ENCODE peak calls at places on chromosome 18, in six cellular contexts. T is effector CD4-positive, alpha-beta T cell; E is left ventricle myocardium inferior; I is Right ventricle myocardium superior; X is H7; N is heart left ventricle. M is an unnamed sample.

GRCh38 chr18:22676423-22676822 is 256.7 kb upstream of the RBBP8 start:
- DNase-seq in T (no peak), E (no peak), I (no peak), X (no peak), N (no peak), M (no peak)

GRCh38 chr18:79934311-79935097 is 16.9 kb downstream of the SLC66A2 start:
- DNase-seq in T (no peak), E (peak), I (peak), X (no peak), N (peak), M (no peak)

GRCh38 chr18:56995579-56996194 is 151.2 kb upstream of the BOD1L2 start:
- DNase-seq in T (no peak), E (no peak), I (no peak), X (peak), N (no peak), M (no peak)

GRCh38 chr18:60391571-60392226 is 19.1 kb upstream of the MC4R start:
- DNase-seq in T (no peak), E (no peak), I (no peak), X (no peak), N (no peak), M (peak)

GRCh38 chr18:62170857-62171256 is 16.0 kb downstream of the PIGN start:
- DNase-seq in T (no peak), E (no peak), I (no peak), X (no peak), N (no peak), M (no peak)

GRCh38 chr18:36325846-36326245 is 28.3 kb downstream of the FHOD3 start:
- DNase-seq in T (no peak), E (no peak), I (no peak), X (no peak), N (no peak), M (no peak)

GRCh38 chr18:37409870-37410269 is 155.7 kb downstream of the CELF4 start:
- DNase-seq in T (no peak), E (peak), I (peak), X (no peak), N (no peak), M (peak)

GRCh38 chr18:23629444-23629946 is 33.2 kb downstream of the ANKRD29 start:
- DNase-seq in T (no peak), E (no peak), I (no peak), X (no peak), N (no peak), M (no peak)

GRCh38 chr18:27750014-27750413 is 426.9 kb downstream of the CDH2 start:
- DNase-seq in T (no peak), E (no peak), I (no peak), X (peak), N (peak), M (peak)

GRCh38 chr18:6328624-6329016 is 86.1 kb downstream of the L3MBTL4 start:
- DNase-seq in T (no peak), E (no peak), I (no peak), X (no peak), N (peak), M (no peak)

GRCh38 chr18:53380063-53380639 is 844.3 kb downstream of the MBD2 start:
- DNase-seq in T (no peak), E (no peak), I (no peak), X (peak), N (no peak), M (peak)

GRCh38 chr18:63161728-63162195 is 157.8 kb downstream of the BCL2 start:
- DNase-seq in T (peak), E (peak), I (peak), X (no peak), N (peak), M (peak)

GRCh38 chr18:79899609-79900435 is 51.6 kb downstream of the SLC66A2 start:
- DNase-seq in T (no peak), E (no peak), I (no peak), X (peak), N (peak), M (peak)

GRCh38 chr18:2846638-2847340 is at the start of gene EMILIN2:
- DNase-seq in T (peak), E (peak), I (peak), X (peak), N (peak), M (peak)

GRCh38 chr18:76847926-76848325 is 25.6 kb downstream of the ZNF236 start:
- DNase-seq in T (no peak), E (no peak), I (no peak), X (peak), N (no peak), M (no peak)

GRCh38 chr18:811192-812122 is 585 bp downstream of the YES1 start:
- DNase-seq in T (no peak), E (peak), I (no peak), X (no peak), N (peak), M (peak)

M was measured in GM03348.